ENCODE peak calls at places on chromosomes 2 and 18, in seven cellular contexts. D is DMS153, Y is ELF-1, Q is cardiac muscle cell, F is amniotic stem cell, S is fibroblast of the aortic adventitia, N is AG08396. B is an unnamed sample.

GRCh38 chr2:239570971-239571520 is 170.2 kb upstream of the HDAC4 start:
- DNase-seq in Y (no peak), D (no peak), Q (no peak), S (no peak), N (no peak), F (no peak), B (no peak)

GRCh38 chr2:74834806-74835755 is 1.2 kb downstream of the HK2 start:
- DNase-seq in D (no peak), F (no peak), S (peak; percentile 54), Q (peak; percentile 82), N (peak; percentile 66), Y (peak; percentile 89), B (peak; percentile 94)

GRCh38 chr2:60498176-60499081 is 55.0 kb downstream of the BCL11A start:
- DNase-seq in N (no peak), Y (no peak), S (no peak), Q (no peak), F (no peak), D (no peak), B (no peak)

GRCh38 chr18:55635439-55635838 is 47.4 kb upstream of the TCF4 start:
- DNase-seq in F (no peak), Y (no peak), Q (no peak), N (no peak), S (peak; percentile 5), D (no peak), B (no peak)

GRCh38 chr2:98503481-98504096 is 58.9 kb downstream of the INPP4A start:
- DNase-seq in N (no peak), F (no peak), S (no peak), D (no peak), Q (no peak), Y (no peak), B (no peak)

GRCh38 chr2:174023591-174024523 is 58.7 kb upstream of the SP3 start:
- DNase-seq in Q (peak; percentile 92), Y (peak; percentile 98), S (peak; percentile 94), F (no peak), D (no peak), N (peak; percentile 57), B (no peak)

GRCh38 chr2:225113356-225114015 is 71.2 kb upstream of the DOCK10 start:
- DNase-seq in S (no peak), Q (no peak), D (no peak), N (no peak), F (no peak), Y (no peak), B (no peak)

GRCh38 chr2:216316743-216317142 is 55.5 kb downstream of the MARCHF4 start:
- DNase-seq in Y (no peak), S (peak; percentile 67), N (peak; percentile 62), D (no peak), F (no peak), Q (no peak), B (no peak)

GRCh38 chr2:176099737-176100546 is at the start of gene HOXD12:
- DNase-seq in Y (peak; percentile 46), Q (no peak), S (no peak), F (no peak), N (no peak), D (no peak), B (no peak)

GRCh38 chr2:233832869-233833812 is 21.2 kb downstream of the HJURP start:
- DNase-seq in D (peak; percentile 70), F (peak; percentile 68), N (peak; percentile 67), Q (peak; percentile 59), S (peak; percentile 88), Y (peak; percentile 91), B (peak; percentile 32)

GRCh38 chr2:237687666-237688065 is 60.3 kb downstream of the LRRFIP1 start:
- DNase-seq in N (peak; percentile 90), S (peak; percentile 100), D (no peak), Q (no peak), Y (no peak), F (peak; percentile 97), B (no peak)

GRCh38 chr2:55862673-55863390 is 60.8 kb downstream of the EFEMP1 start:
- DNase-seq in Q (no peak), N (peak; percentile 73), Y (peak; percentile 6), D (no peak), S (peak; percentile 100), F (peak; percentile 97), B (no peak)

GRCh38 chr2:200786423-200786822 is 25.3 kb upstream of the BZW1 start:
- DNase-seq in Q (no peak), F (no peak), N (no peak), D (peak; percentile 68), Y (no peak), S (peak; percentile 72), B (no peak)

GRCh38 chr18:75161629-75162028 is 47.3 kb downstream of the PTGR3 start:
- DNase-seq in F (no peak), Q (no peak), Y (no peak), S (peak; percentile 11), N (no peak), D (peak; percentile 61), B (peak; percentile 16)

GRCh38 chr2:219331560-219332213 is 857 bp downstream of the RESP18 start:
- DNase-seq in D (no peak), Y (peak; percentile 64), F (no peak), S (peak; percentile 32), Q (peak; percentile 82), N (peak; percentile 77), B (peak; percentile 67)

GRCh38 chr2:48824116-48824515 is 68.6 kb upstream of the LHCGR start:
- DNase-seq in S (no peak), F (no peak), D (no peak), Q (no peak), N (no peak), Y (no peak), B (no peak)

GRCh38 chr2:165874445-165875039 is 79.0 kb downstream of the TTC21B start:
- DNase-seq in F (peak; percentile 41), N (peak; percentile 41), S (peak; percentile 78), Q (peak; percentile 65), D (peak; percentile 78), Y (no peak), B (peak; percentile 60)

GRCh38 chr18:5868218-5868904 is 27.0 kb downstream of the TMEM200C start:
- DNase-seq in F (peak; percentile 74), Q (peak; percentile 94), N (peak; percentile 68), Y (peak; percentile 67), S (peak; percentile 92), D (no peak), B (peak; percentile 49)

GRCh38 chr18:59516356-59517155 is 157.5 kb upstream of the LMAN1 start:
- DNase-seq in Q (peak; percentile 80), F (peak; percentile 32), D (no peak), Y (peak; percentile 88), S (peak; percentile 97), N (peak; percentile 72), B (no peak)

GRCh38 chr2:168336786-168337388 is 89.5 kb upstream of the STK39 start:
- DNase-seq in Q (peak; percentile 57), N (no peak), Y (peak; percentile 64), D (peak; percentile 66), F (no peak), S (no peak), B (peak; percentile 8)

GRCh38 chr18:10332452-10332851 is 122.0 kb upstream of the APCDD1 start:
- DNase-seq in N (no peak), D (no peak), S (no peak), F (no peak), Q (no peak), Y (no peak), B (no peak)

GRCh38 chr2:158191076-158191566 is 89.4 kb downstream of the UPP2 start:
- DNase-seq in D (no peak), Q (no peak), Y (no peak), F (no peak), N (no peak), S (no peak), B (no peak)

GRCh38 chr2:133977385-133977784 is 276.5 kb upstream of the MGAT5 start:
- DNase-seq in S (no peak), N (no peak), Q (no peak), D (no peak), F (no peak), Y (no peak), B (no peak)

GRCh38 chr2:173963323-173963816 is 1.8 kb downstream of the SP3 start:
- DNase-seq in D (peak; percentile 51), N (peak; percentile 56), Q (peak; percentile 69), S (peak; percentile 83), Y (no peak), F (peak; percentile 43), B (peak; percentile 66)

GRCh38 chr2:74921236-74921736 is 37.2 kb upstream of the POLE4 start:
- DNase-seq in Y (peak; percentile 5), D (no peak), S (no peak), F (no peak), N (no peak), Q (no peak), B (no peak)